ENCODE peak calls at places on chromosomes 1 and 21, in seven cellular contexts. F is endothelial cell of umbilical vein, P is nephron progenitor cell, D is endothelial cell, J is left ventricle myocardium superior, Z is C1 segment of cervical spinal cord, M is pulmonary artery endothelial cell. Y is an unnamed sample.

GRCh38 chr1:226063362-226064167 is 1.0 kb downstream of the H3-3A start:
- DNase-seq in F (peak), P (peak), D (peak), J (peak), Z (peak), M (no peak), Y (peak)

GRCh38 chr1:113747376-113747775 is 11.9 kb downstream of the PHTF1 start:
- DNase-seq in F (no peak), P (no peak), D (no peak), J (no peak), Z (no peak), M (no peak), Y (no peak)

GRCh38 chr1:226686440-226687436 is 52.3 kb downstream of the ITPKB start:
- DNase-seq in F (no peak), P (no peak), D (no peak), J (no peak), Z (no peak), M (no peak), Y (no peak)

GRCh38 chr1:201530741-201531521 is 8.0 kb upstream of the NAV1 start:
- DNase-seq in F (peak), P (peak), D (peak), J (peak), Z (peak), M (no peak), Y (peak)

GRCh38 chr1:100164226-100164625 is 13.8 kb downstream of the LRRC39 start:
- DNase-seq in F (no peak), P (no peak), D (no peak), J (no peak), Z (no peak), M (no peak), Y (no peak)

GRCh38 chr1:38047603-38048146 is 1.1 kb upstream of the POU3F1 start:
- DNase-seq in F (no peak), P (peak), D (peak), J (no peak), Z (no peak), M (no peak), Y (no peak)

GRCh38 chr1:235703516-235703915 is 53.9 kb upstream of the GNG4 start:
- DNase-seq in F (peak), P (no peak), D (no peak), J (no peak), Z (no peak), M (no peak), Y (no peak)

GRCh38 chr1:28887418-28887834 is 26.9 kb upstream of the EPB41 start:
- DNase-seq in F (no peak), P (peak), D (peak), J (peak), Z (no peak), M (no peak), Y (no peak)

GRCh38 chr21:14712121-14712520 is 166.0 kb upstream of the SAMSN1 start:
- DNase-seq in F (peak), P (no peak), D (no peak), J (no peak), Z (no peak), M (peak), Y (no peak)

GRCh38 chr1:16076871-16077250 is 3.4 kb upstream of the FAM131C start:
- DNase-seq in F (no peak), P (no peak), D (no peak), J (peak), Z (no peak), M (no peak), Y (no peak)

GRCh38 chr1:197124376-197124775 is 22.1 kb downstream of the ASPM start:
- DNase-seq in F (no peak), P (no peak), D (no peak), J (no peak), Z (no peak), M (no peak), Y (no peak)

GRCh38 chr1:39671793-39672550 is at the start of gene NT5C1A:
- DNase-seq in F (no peak), P (peak), D (peak), J (peak), Z (peak), M (no peak), Y (no peak)

GRCh38 chr1:67390041-67390887 is 39.9 kb downstream of the SERBP1 start:
- DNase-seq in F (no peak), P (no peak), D (no peak), J (no peak), Z (no peak), M (no peak), Y (no peak)

GRCh38 chr21:44443891-44444285 is 11.4 kb upstream of the LRRC3 start:
- DNase-seq in F (no peak), P (peak), D (no peak), J (no peak), Z (no peak), M (no peak), Y (no peak)

GRCh38 chr1:234326493-234327366 is 46.5 kb upstream of the COA6 start:
- DNase-seq in F (peak), P (peak), D (peak), J (peak), Z (no peak), M (no peak), Y (peak)

GRCh38 chr1:206911064-206911663 is 10.6 kb downstream of the FCMR start:
- DNase-seq in F (peak), P (peak), D (peak), J (no peak), Z (no peak), M (peak), Y (peak)

GRCh38 chr1:20449736-20450311 is 36.2 kb downstream of the CAMK2N1 start:
- DNase-seq in F (no peak), P (no peak), D (no peak), J (no peak), Z (no peak), M (no peak), Y (no peak)

GRCh38 chr21:42461881-42462877 is 33.8 kb downstream of the RSPH1 start:
- DNase-seq in F (no peak), P (no peak), D (no peak), J (no peak), Z (no peak), M (no peak), Y (peak)

GRCh38 chr1:78440381-78440793 is 50.4 kb upstream of the PTGFR start:
- DNase-seq in F (no peak), P (no peak), D (no peak), J (no peak), Z (no peak), M (no peak), Y (no peak)

GRCh38 chr1:16051039-16051438 is 7.5 kb downstream of the CLCNKB start:
- DNase-seq in F (no peak), P (no peak), D (no peak), J (no peak), Z (no peak), M (no peak), Y (no peak)

GRCh38 chr1:178702141-178702540 is 22.9 kb upstream of the RALGPS2 start:
- DNase-seq in F (no peak), P (no peak), D (no peak), J (no peak), Z (no peak), M (no peak), Y (no peak)

GRCh38 chr1:47508900-47509488 is 71.2 kb downstream of the FOXD2 start:
- DNase-seq in F (no peak), P (peak), D (no peak), J (no peak), Z (no peak), M (no peak), Y (no peak)

GRCh38 chr1:2471587-2472001 is 4.5 kb upstream of the PLCH2 start:
- DNase-seq in F (no peak), P (no peak), D (no peak), J (no peak), Z (no peak), M (no peak), Y (no peak)

GRCh38 chr21:43809853-43810504 is 20.6 kb downstream of the RRP1 start:
- DNase-seq in F (no peak), P (no peak), D (no peak), J (no peak), Z (no peak), M (no peak), Y (no peak)

GRCh38 chr1:34757386-34757785 is 2.2 kb upstream of the GJB4 start:
- DNase-seq in F (no peak), P (no peak), D (no peak), J (no peak), Z (no peak), M (no peak), Y (no peak)

GRCh38 chr1:159465191-159465603 is 25.7 kb downstream of the OR10J1 start:
- DNase-seq in F (no peak), P (no peak), D (no peak), J (no peak), Z (no peak), M (no peak), Y (no peak)

GRCh38 chr1:152667625-152668024 is 4.4 kb downstream of the LCE2D start:
- DNase-seq in F (no peak), P (no peak), D (no peak), J (no peak), Z (no peak), M (no peak), Y (no peak)

GRCh38 chr1:187682112-187682511 is 853.4 kb downstream of the PLA2G4A start:
- DNase-seq in F (no peak), P (no peak), D (no peak), J (no peak), Z (no peak), M (no peak), Y (no peak)

GRCh38 chr1:38083541-38083940 is 36.9 kb upstream of the POU3F1 start:
- DNase-seq in F (no peak), P (no peak), D (no peak), J (no peak), Z (no peak), M (no peak), Y (no peak)

GRCh38 chr1:29655145-29655544 is 418.8 kb downstream of the PTPRU start:
- DNase-seq in F (no peak), P (no peak), D (no peak), J (no peak), Z (no peak), M (no peak), Y (no peak)

GRCh38 chr1:70043806-70044205 is 161.6 kb downstream of the LRRC40 start:
- DNase-seq in F (peak), P (no peak), D (no peak), J (no peak), Z (no peak), M (peak), Y (peak)

GRCh38 chr1:47650205-47650604 is 212.4 kb downstream of the FOXD2 start:
- DNase-seq in F (peak), P (no peak), D (no peak), J (no peak), Z (no peak), M (peak), Y (peak)

GRCh38 chr21:42276526-42277154 is 38.6 kb downstream of the TFF3 start:
- DNase-seq in F (no peak), P (no peak), D (no peak), J (no peak), Z (no peak), M (no peak), Y (no peak)

GRCh38 chr21:26449161-26449560 is 123.9 kb downstream of the CYYR1 start:
- DNase-seq in F (peak), P (no peak), D (no peak), J (no peak), Z (no peak), M (no peak), Y (no peak)

GRCh38 chr1:89200668-89201488 is 2.1 kb upstream of the GBP4 start:
- DNase-seq in F (peak), P (no peak), D (no peak), J (no peak), Z (no peak), M (no peak), Y (peak)

GRCh38 chr1:45198185-45198584 is 8.2 kb downstream of the ZSWIM5 start:
- DNase-seq in F (peak), P (no peak), D (no peak), J (no peak), Z (no peak), M (no peak), Y (no peak)

GRCh38 chr1:175857756-175858155 is 114.4 kb upstream of the TNR start:
- DNase-seq in F (no peak), P (no peak), D (no peak), J (no peak), Z (no peak), M (no peak), Y (no peak)

Y was measured in OCI-M1.